ENCODE peak calls at places on chromosomes 1 and 21, in nine cellular contexts. K is stimulated activated CD8-positive, alpha-beta memory T cell treated with anti-CD3 and anti-CD28 coated beads, Interleukin-4, amount 100 ng/mL, for 4 hours; M is uterus; F is effector memory CD4-positive, alpha-beta T cell; X is left lung; Y is iris pigment epithelial cell; Q is RCC 7860; J is mucosa of descending colon; V is kidney tubule cell. I is an unnamed sample.

GRCh38 chr1:31040038-31040437 is 25.5 kb downstream of the PUM1 start:
- DNase-seq in K (no peak), M (no peak), F (no peak), X (no peak), Y (no peak), Q (no peak), J (no peak), V (no peak), I (no peak)

GRCh38 chr1:47894718-47895393 is 102.3 kb downstream of the TRABD2B start:
- DNase-seq in K (no peak), M (no peak), F (no peak), X (peak; percentile 43), Y (peak; percentile 17), Q (peak; percentile 86), J (peak; percentile 42), V (peak; percentile 84), I (peak; percentile 89)

GRCh38 chr1:153951183-153951582 is 4.7 kb upstream of the DENND4B start:
- DNase-seq in K (no peak), M (no peak), F (no peak), X (no peak), Y (no peak), Q (no peak), J (no peak), V (no peak), I (no peak)

GRCh38 chr1:15691434-15692032 is 7.4 kb downstream of the PLEKHM2 start:
- DNase-seq in K (no peak), M (peak; percentile 38), F (no peak), X (no peak), Y (no peak), Q (no peak), J (no peak), V (no peak), I (no peak)

GRCh38 chr1:155171836-155172731 is 1.0 kb downstream of the KRTCAP2 start:
- DNase-seq in K (no peak), M (no peak), F (no peak), X (no peak), Y (no peak), Q (no peak), J (no peak), V (no peak), I (no peak)

GRCh38 chr1:196516373-196516772 is 91.9 kb downstream of the KCNT2 start:
- DNase-seq in K (no peak), M (no peak), F (no peak), X (no peak), Y (no peak), Q (no peak), J (no peak), V (no peak), I (no peak)

GRCh38 chr1:7252411-7253117 is 467.3 kb downstream of the CAMTA1 start:
- DNase-seq in K (no peak), M (no peak), F (no peak), X (no peak), Y (no peak), Q (no peak), J (no peak), V (no peak), I (no peak)

GRCh38 chr1:39643705-39644104 is 4.3 kb upstream of the HEYL start:
- DNase-seq in K (no peak), M (no peak), F (no peak), X (no peak), Y (no peak), Q (no peak), J (no peak), V (no peak), I (no peak)

GRCh38 chr1:9410737-9411297 is 118.1 kb downstream of the SPSB1 start:
- DNase-seq in K (no peak), M (no peak), F (no peak), X (no peak), Y (peak; percentile 75), Q (no peak), J (no peak), V (no peak), I (no peak)

GRCh38 chr1:9653195-9653782 is 1.8 kb downstream of the PIK3CD start:
- DNase-seq in K (no peak), M (no peak), F (no peak), X (no peak), Y (no peak), Q (no peak), J (no peak), V (no peak), I (no peak)

GRCh38 chr21:45365608-45366241 is 39.2 kb upstream of the COL18A1 start:
- DNase-seq in K (no peak), M (no peak), F (no peak), X (no peak), Y (peak; percentile 80), Q (peak; percentile 95), J (no peak), V (peak; percentile 89), I (no peak)

GRCh38 chr1:36664564-36665287 is 182.0 kb upstream of the CSF3R start:
- DNase-seq in K (no peak), M (no peak), F (no peak), X (no peak), Y (no peak), Q (no peak), J (no peak), V (peak; percentile 6), I (no peak)

GRCh38 chr21:17903029-17903806 is 84.1 kb upstream of the C21orf91 start:
- DNase-seq in K (no peak), M (no peak), F (no peak), X (no peak), Y (peak; percentile 40), Q (peak; percentile 22), J (no peak), V (peak; percentile 46), I (no peak)